ENCODE peak calls at places on chromosome 14, in nine cellular contexts. S is MCF 10A, B is RWPE1, H is thoracic aorta, V is Peyer's patch, X is GM13977, R is tibial nerve, C is psoas muscle, J is esophagus squamous epithelium. L is an unnamed sample.

GRCh38 chr14:34018125-34018524 is 67.3 kb upstream of the EGLN3 start:
- DNase-seq in S (no peak), B (no peak), H (no peak), V (no peak), X (no peak), R (no peak), C (no peak), J (no peak), L (no peak)

GRCh38 chr14:68696721-68697495 is 96.0 kb downstream of the ZFP36L1 start:
- DNase-seq in S (no peak), B (no peak), H (no peak), V (no peak), X (no peak), R (no peak), C (no peak), J (no peak), L (peak; percentile 40)

GRCh38 chr14:94536836-94537235 is 24.4 kb upstream of the SERPINA4 start:
- DNase-seq in S (peak; percentile 58), B (no peak), H (no peak), V (no peak), X (no peak), R (no peak), C (no peak), J (no peak), L (no peak)

GRCh38 chr14:67411820-67412421 is at the start of gene PLEK2:
- DNase-seq in S (peak; percentile 81), B (peak; percentile 84), H (no peak), V (peak; percentile 89), X (no peak), R (no peak), C (peak; percentile 42), J (no peak), L (peak; percentile 62)

GRCh38 chr14:93050761-93051160 is 65.0 kb downstream of the ITPK1 start:
- DNase-seq in S (no peak), B (no peak), H (no peak), V (peak; percentile 73), X (no peak), R (no peak), C (no peak), J (no peak), L (no peak)

GRCh38 chr14:20690848-20691640 is 2.5 kb downstream of the ANG start:
- DNase-seq in S (peak; percentile 77), B (no peak), H (no peak), V (no peak), X (peak; percentile 72), R (no peak), C (no peak), J (no peak), L (no peak)

GRCh38 chr14:57712101-57712500 is 153.8 kb downstream of the SLC35F4 start:
- DNase-seq in S (no peak), B (no peak), H (no peak), V (no peak), X (no peak), R (no peak), C (no peak), J (no peak), L (no peak)

GRCh38 chr14:21902561-21903199 is 229.1 kb upstream of the OR4E1 start:
- DNase-seq in S (peak; percentile 3), B (no peak), H (no peak), V (no peak), X (no peak), R (no peak), C (no peak), J (no peak), L (no peak)

GRCh38 chr14:23045419-23046357 is 3.7 kb downstream of the PSMB11 start:
- DNase-seq in S (no peak), B (no peak), H (no peak), V (peak; percentile 20), X (no peak), R (no peak), C (no peak), J (no peak), L (no peak)

GRCh38 chr14:104313674-104314073 is 175.3 kb downstream of the KIF26A start:
- DNase-seq in S (no peak), B (no peak), H (no peak), V (peak; percentile 5), X (no peak), R (no peak), C (no peak), J (no peak), L (peak; percentile 27)

GRCh38 chr14:89588016-89588415 is 171.0 kb upstream of the FOXN3 start:
- DNase-seq in S (no peak), B (no peak), H (no peak), V (no peak), X (no peak), R (no peak), C (no peak), J (no peak), L (no peak)

GRCh38 chr14:23300687-23301223 is 1.9 kb downstream of the PPP1R3E start:
- DNase-seq in S (peak; percentile 22), B (no peak), H (no peak), V (peak; percentile 73), X (no peak), R (no peak), C (peak; percentile 61), J (no peak), L (peak; percentile 83)

GRCh38 chr14:93115069-93115919 is 431 bp downstream of the ITPK1 start:
- DNase-seq in S (peak; percentile 82), B (peak; percentile 79), H (peak; percentile 34), V (peak; percentile 93), X (peak; percentile 93), R (peak; percentile 58), C (peak; percentile 90), J (peak; percentile 62), L (peak; percentile 93)

GRCh38 chr14:89198544-89199329 is 218.3 kb downstream of the FOXN3 start:
- DNase-seq in S (no peak), B (no peak), H (no peak), V (no peak), X (no peak), R (no peak), C (peak; percentile 32), J (no peak), L (no peak)

GRCh38 chr14:102419276-102419675 is 56.5 kb downstream of the TECPR2 start:
- DNase-seq in S (no peak), B (no peak), H (no peak), V (no peak), X (no peak), R (no peak), C (no peak), J (no peak), L (peak; percentile 33)

GRCh38 chr14:91839754-91840153 is 27.6 kb downstream of the TC2N start:
- DNase-seq in S (no peak), B (no peak), H (no peak), V (no peak), X (no peak), R (no peak), C (no peak), J (no peak), L (no peak)

GRCh38 chr14:75176142-75176820 is at the start of gene TMED10:
- DNase-seq in S (peak; percentile 93), B (peak; percentile 90), H (peak; percentile 52), V (peak; percentile 91), X (peak; percentile 84), R (peak; percentile 82), C (peak; percentile 89), J (peak; percentile 68), L (peak; percentile 96)
- TF ChIP-seq CTCF in S (no peak), B (no peak), H (no peak), V (no peak), X (no peak), R (peak; percentile 26), C (no peak), J (no peak), L (no peak)

DNA sequence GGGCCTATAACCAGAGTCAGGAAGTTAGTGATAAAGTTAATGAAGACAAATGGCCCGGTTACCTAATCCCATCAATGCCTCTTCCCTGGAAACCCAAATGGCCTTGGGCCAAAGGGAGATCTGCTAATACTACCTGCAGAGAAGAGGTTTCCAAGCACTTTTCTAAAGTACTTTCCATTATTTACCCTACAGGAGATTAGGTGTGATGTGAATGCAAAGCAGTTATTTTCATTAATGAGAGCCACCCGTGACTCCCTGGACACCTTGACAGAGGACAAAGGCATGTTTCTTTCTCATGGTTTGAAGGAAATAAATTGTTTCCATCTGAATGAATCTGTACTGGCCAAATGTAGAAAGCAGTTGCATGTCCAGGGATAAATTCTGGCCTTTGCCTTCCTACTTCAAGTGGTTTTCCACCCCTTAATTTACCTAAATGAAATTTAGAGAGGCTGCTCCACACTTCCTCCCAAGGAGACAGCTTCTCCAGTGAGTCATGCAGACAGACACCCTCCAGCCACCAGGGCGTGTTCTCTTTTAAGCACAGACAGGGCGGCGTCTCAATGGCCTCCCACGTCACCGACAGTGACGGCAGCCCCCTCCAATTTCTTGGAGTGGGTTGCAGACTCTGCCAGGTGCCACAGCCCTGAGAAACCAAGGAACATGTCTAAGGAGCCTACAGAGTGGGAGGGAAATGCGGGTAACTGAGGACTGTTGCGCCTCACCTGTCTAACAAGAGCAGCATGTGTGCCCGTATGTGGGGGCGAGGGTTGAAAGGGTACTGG is 43.9 kb upstream of the GNPNAT1 start:
- DNase-seq in S (peak; percentile 78), B (peak; percentile 61), H (no peak), V (no peak), X (no peak), R (no peak), C (peak; percentile 32), J (no peak), L (no peak)
- TF ChIP-seq CTCF in S (no peak), B (no peak), H (no peak), V (no peak), X (no peak), R (no peak), C (no peak), J (no peak), L (no peak)

DNA sequence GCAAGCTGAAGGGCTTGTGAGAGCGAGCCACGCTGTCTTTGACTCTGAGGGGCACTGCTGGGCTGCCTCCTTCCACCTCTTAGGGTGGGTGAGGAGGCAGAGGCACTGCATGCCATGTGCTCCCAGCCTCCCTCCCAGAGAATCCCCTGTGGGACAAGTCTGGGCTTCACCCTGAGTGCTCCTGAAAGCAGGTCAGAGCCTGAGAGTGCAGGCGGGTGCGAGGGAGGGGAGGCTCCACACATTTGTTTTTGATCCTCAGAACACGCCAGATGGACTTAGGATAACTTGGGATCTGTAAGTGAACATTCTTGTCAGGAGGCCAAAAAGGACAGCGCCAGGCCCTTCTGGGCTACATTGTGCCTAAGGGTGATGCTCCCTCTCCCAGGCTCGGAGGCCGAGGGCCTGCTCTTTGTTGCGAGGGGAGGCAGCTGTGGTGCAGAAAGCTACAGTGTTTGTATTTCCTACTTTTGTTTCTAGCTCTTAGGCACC is 155.4 kb downstream of the TMX1 start:
- DNase-seq in S (peak; percentile 95), B (peak; percentile 88), H (no peak), V (peak; percentile 45), X (no peak), R (peak; percentile 56), C (peak; percentile 63), J (no peak), L (peak; percentile 82)
- TF ChIP-seq CTCF in S (no peak), B (no peak), H (no peak), V (no peak), X (no peak), R (no peak), C (no peak), J (no peak), L (no peak)

DNA sequence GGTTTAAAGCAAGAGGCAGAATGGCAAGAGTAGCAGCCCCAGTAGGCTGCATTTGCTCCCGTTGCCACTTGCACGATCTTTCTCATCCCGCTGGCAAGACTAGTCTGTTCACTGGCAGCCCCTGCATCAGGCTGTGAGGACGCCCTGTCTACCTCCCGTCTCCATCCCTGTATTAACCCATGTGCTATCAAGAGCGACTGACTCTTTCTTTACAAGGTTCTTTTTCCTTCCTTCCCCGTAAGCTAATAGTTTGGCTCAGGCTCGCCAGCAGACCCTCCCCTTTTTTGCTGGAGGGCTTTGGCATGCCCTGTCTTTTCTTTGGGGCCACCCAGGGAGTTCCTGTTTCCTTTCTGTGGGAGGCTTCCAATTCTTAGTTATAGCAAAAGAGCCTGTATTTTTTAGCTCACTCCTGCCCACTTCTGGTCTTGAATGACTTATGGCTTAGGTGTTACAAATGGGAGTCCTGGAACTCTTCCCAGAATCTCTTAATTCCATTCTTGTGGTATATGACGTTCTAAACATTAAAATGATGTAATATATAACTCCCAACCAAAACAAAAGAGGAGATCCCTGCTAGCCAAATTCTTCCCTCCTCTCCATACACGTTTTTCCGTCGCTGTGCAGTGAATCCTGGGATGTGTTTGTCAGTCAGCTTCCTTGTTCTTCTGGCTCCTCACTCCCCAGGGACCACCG is 149.0 kb downstream of the PRKCH start:
- DNase-seq in S (peak; percentile 98), B (peak; percentile 43), H (no peak), V (no peak), X (no peak), R (no peak), C (no peak), J (no peak), L (no peak)
- TF ChIP-seq CTCF in S (peak; percentile 36), B (no peak), H (no peak), V (no peak), X (no peak), R (no peak), C (no peak), J (peak; percentile 13), L (no peak)

L was measured in sigmoid colon.